ENCODE peak calls at places on chromosome 15, in eight cellular contexts. I is A549; H is stimulated activated CD4-positive, alpha-beta T cell treated with anti-CD3 and anti-CD28 coated beads, Interleukin-1b, Interleukin-23, amount 100 ng/mL, for 1 hour; Z is GM13977; J is NT2/D1; K is BJ; L is cardiac muscle cell; V is activated CD8-positive, alpha-beta memory T cell treated with anti-CD3 and anti-CD28 coated beads for 48 hours. C is an unnamed sample.

GRCh38 chr15:85839637-85840036 is 44.9 kb upstream of the KLHL25 start:
- DNase-seq in I (no peak), H (no peak), Z (no peak), J (no peak), K (no peak), L (no peak), V (no peak), C (no peak)

GRCh38 chr15:28017423-28017924 is 81.6 kb downstream of the OCA2 start:
- DNase-seq in I (no peak), H (no peak), Z (no peak), J (no peak), K (no peak), L (peak), V (no peak), C (peak)

GRCh38 chr15:95499397-95499796 is 831.1 kb upstream of the NR2F2 start:
- DNase-seq in I (no peak), H (no peak), Z (no peak), J (no peak), K (no peak), L (no peak), V (no peak), C (no peak)

GRCh38 chr15:45402955-45403892 is 24.9 kb upstream of the GATM start:
- DNase-seq in I (peak), H (no peak), Z (peak), J (no peak), K (no peak), L (peak), V (peak), C (peak)

GRCh38 chr15:70257573-70258220 is 160.0 kb upstream of the TLE3 start:
- DNase-seq in I (no peak), H (no peak), Z (no peak), J (no peak), K (no peak), L (no peak), V (no peak), C (no peak)

GRCh38 chr15:39936681-39937080 is 2.8 kb downstream of the EIF2AK4 start:
- DNase-seq in I (no peak), H (no peak), Z (no peak), J (no peak), K (no peak), L (no peak), V (no peak), C (no peak)

GRCh38 chr15:25717861-25718504 is 145.1 kb downstream of the ATP10A start:
- DNase-seq in I (no peak), H (no peak), Z (no peak), J (no peak), K (no peak), L (no peak), V (no peak), C (no peak)

GRCh38 chr15:72824112-72824511 is 40.6 kb upstream of the ADPGK start:
- DNase-seq in I (no peak), H (no peak), Z (no peak), J (no peak), K (no peak), L (no peak), V (no peak), C (no peak)

GRCh38 chr15:52020253-52021085 is 1.4 kb downstream of the MAPK6 start:
- DNase-seq in I (no peak), H (no peak), Z (no peak), J (no peak), K (no peak), L (no peak), V (no peak), C (no peak)

GRCh38 chr15:58552505-58553364 is 120.9 kb downstream of the LIPC start:
- DNase-seq in I (no peak), H (no peak), Z (no peak), J (no peak), K (no peak), L (no peak), V (no peak), C (no peak)

GRCh38 chr15:38186505-38186904 is 66.1 kb upstream of the SPRED1 start:
- DNase-seq in I (no peak), H (no peak), Z (no peak), J (no peak), K (no peak), L (no peak), V (no peak), C (no peak)

GRCh38 chr15:85690546-85691226 is 104.0 kb downstream of the KLHL25 start:
- DNase-seq in I (no peak), H (no peak), Z (peak), J (no peak), K (no peak), L (no peak), V (no peak), C (no peak)

GRCh38 chr15:58221591-58222241 is 83.5 kb downstream of the AQP9 start:
- DNase-seq in I (peak), H (no peak), Z (peak), J (no peak), K (no peak), L (peak), V (no peak), C (peak)

GRCh38 chr15:100602822-100603393 is 519 bp downstream of the ASB7 start:
- DNase-seq in I (peak), H (no peak), Z (peak), J (peak), K (no peak), L (peak), V (no peak), C (no peak)

GRCh38 chr15:89395996-89396395 is 61.4 kb upstream of the POLG start:
- DNase-seq in I (no peak), H (no peak), Z (no peak), J (no peak), K (no peak), L (no peak), V (no peak), C (no peak)

GRCh38 chr15:57223345-57223744 is 153.0 kb upstream of the CGNL1 start:
- DNase-seq in I (no peak), H (no peak), Z (no peak), J (no peak), K (no peak), L (no peak), V (no peak), C (no peak)

GRCh38 chr15:70714575-70714974 is 48.8 kb downstream of the UACA start:
- DNase-seq in I (no peak), H (no peak), Z (no peak), J (no peak), K (no peak), L (no peak), V (no peak), C (no peak)

GRCh38 chr15:77549552-77550274 is 83.0 kb downstream of the LINGO1 start:
- DNase-seq in I (no peak), H (no peak), Z (no peak), J (no peak), K (no peak), L (no peak), V (no peak), C (no peak)

GRCh38 chr15:65372787-65373067 is 5.1 kb downstream of the IGDCC3 start:
- DNase-seq in I (no peak), H (no peak), Z (no peak), J (no peak), K (no peak), L (no peak), V (no peak), C (no peak)

GRCh38 chr15:63050737-63051700 is 8.5 kb downstream of the TPM1 start:
- DNase-seq in I (no peak), H (no peak), Z (no peak), J (no peak), K (no peak), L (no peak), V (no peak), C (no peak)

GRCh38 chr15:95086543-95087252 is 855.3 kb downstream of the MCTP2 start:
- DNase-seq in I (no peak), H (no peak), Z (no peak), J (no peak), K (peak), L (no peak), V (no peak), C (peak)

GRCh38 chr15:73686781-73687256 is 2.6 kb downstream of the CD276 start:
- DNase-seq in I (peak), H (no peak), Z (no peak), J (no peak), K (no peak), L (no peak), V (no peak), C (no peak)

GRCh38 chr15:52255008-52255407 is 40.6 kb downstream of the MYO5C start:
- DNase-seq in I (no peak), H (no peak), Z (no peak), J (no peak), K (no peak), L (no peak), V (no peak), C (no peak)

GRCh38 chr15:88769161-88769971 is 33.9 kb upstream of the ACAN start:
- DNase-seq in I (no peak), H (no peak), Z (no peak), J (no peak), K (no peak), L (no peak), V (no peak), C (no peak)

GRCh38 chr15:60370804-60371700 is 26.7 kb downstream of the ANXA2 start:
- DNase-seq in I (peak), H (no peak), Z (no peak), J (no peak), K (peak), L (no peak), V (no peak), C (no peak)

GRCh38 chr15:82830427-82831173 is 21.2 kb downstream of the WHAMM start:
- DNase-seq in I (no peak), H (no peak), Z (peak), J (no peak), K (no peak), L (no peak), V (no peak), C (no peak)

GRCh38 chr15:32668942-32669341 is 27.4 kb downstream of the SCG5 start:
- DNase-seq in I (no peak), H (no peak), Z (no peak), J (peak), K (no peak), L (no peak), V (no peak), C (no peak)